ENCODE peak calls at places on chromosomes 16 and 17, in four cellular contexts. One of them, this sample, is unnamed.

GRCh38 chr17:45341389-45342158 is 24.8 kb upstream of the MAP3K14 start:
- DNase-seq in stimulated activated naive CD4-positive, alpha-beta T cell: no peak
- DNase-seq in activated CD8-positive, alpha-beta memory T cell treated with anti-CD3 and anti-CD28 coated beads for 24 hours: peak; percentile 42
- DNase-seq in hypothalamus: no peak
- DNase-seq in this sample: no peak

GRCh38 chr17:74113326-74113725 is 90.2 kb upstream of the RPL38 start:
- DNase-seq in stimulated activated naive CD4-positive, alpha-beta T cell: no peak
- DNase-seq in hypothalamus: no peak
- DNase-seq in activated CD8-positive, alpha-beta memory T cell treated with anti-CD3 and anti-CD28 coated beads for 24 hours: no peak
- DNase-seq in this sample: no peak

GRCh38 chr17:1532836-1533602 is 16.6 kb upstream of the INPP5K start:
- DNase-seq in stimulated activated naive CD4-positive, alpha-beta T cell: peak; percentile 47
- DNase-seq in hypothalamus: no peak
- DNase-seq in activated CD8-positive, alpha-beta memory T cell treated with anti-CD3 and anti-CD28 coated beads for 24 hours: peak; percentile 60
- DNase-seq in this sample: no peak

GRCh38 chr16:49344401-49344800 is 29.2 kb upstream of the C16orf78 start:
- DNase-seq in activated CD8-positive, alpha-beta memory T cell treated with anti-CD3 and anti-CD28 coated beads for 24 hours: peak; percentile 13
- DNase-seq in hypothalamus: no peak
- DNase-seq in stimulated activated naive CD4-positive, alpha-beta T cell: no peak
- DNase-seq in this sample: no peak

GRCh38 chr17:2700491-2701141 is 10.9 kb downstream of the CLUH start:
- DNase-seq in hypothalamus: no peak
- DNase-seq in activated CD8-positive, alpha-beta memory T cell treated with anti-CD3 and anti-CD28 coated beads for 24 hours: no peak
- DNase-seq in stimulated activated naive CD4-positive, alpha-beta T cell: no peak
- DNase-seq in this sample: no peak

GRCh38 chr17:26809033-26809432 is 484.9 kb upstream of the WSB1 start:
- DNase-seq in stimulated activated naive CD4-positive, alpha-beta T cell: no peak
- DNase-seq in activated CD8-positive, alpha-beta memory T cell treated with anti-CD3 and anti-CD28 coated beads for 24 hours: no peak
- DNase-seq in hypothalamus: no peak
- DNase-seq in this sample: no peak

GRCh38 chr17:27428781-27429505 is 27.3 kb upstream of the KSR1 start:
- DNase-seq in stimulated activated naive CD4-positive, alpha-beta T cell: no peak
- DNase-seq in hypothalamus: no peak
- DNase-seq in activated CD8-positive, alpha-beta memory T cell treated with anti-CD3 and anti-CD28 coated beads for 24 hours: no peak
- DNase-seq in this sample: no peak

GRCh38 chr17:72366626-72367025 is 245.8 kb downstream of the SOX9 start:
- DNase-seq in stimulated activated naive CD4-positive, alpha-beta T cell: no peak
- DNase-seq in hypothalamus: no peak
- DNase-seq in activated CD8-positive, alpha-beta memory T cell treated with anti-CD3 and anti-CD28 coated beads for 24 hours: no peak
- DNase-seq in this sample: no peak

GRCh38 chr17:39661044-39661406 is 4.1 kb upstream of the TCAP start:
- DNase-seq in hypothalamus: no peak
- DNase-seq in activated CD8-positive, alpha-beta memory T cell treated with anti-CD3 and anti-CD28 coated beads for 24 hours: no peak
- DNase-seq in stimulated activated naive CD4-positive, alpha-beta T cell: no peak
- DNase-seq in this sample: no peak

GRCh38 chr16:85310868-85311585 is 198.8 kb upstream of the CIBAR2 start:
- DNase-seq in stimulated activated naive CD4-positive, alpha-beta T cell: peak; percentile 49
- DNase-seq in hypothalamus: no peak
- DNase-seq in activated CD8-positive, alpha-beta memory T cell treated with anti-CD3 and anti-CD28 coated beads for 24 hours: peak; percentile 65
- DNase-seq in this sample: no peak

GRCh38 chr17:43085489-43085888 is 39.7 kb downstream of the BRCA1 start:
- DNase-seq in stimulated activated naive CD4-positive, alpha-beta T cell: no peak
- DNase-seq in activated CD8-positive, alpha-beta memory T cell treated with anti-CD3 and anti-CD28 coated beads for 24 hours: no peak
- DNase-seq in hypothalamus: no peak
- DNase-seq in this sample: no peak

GRCh38 chr16:22672830-22673210 is 141.1 kb upstream of the HS3ST2 start:
- DNase-seq in hypothalamus: no peak
- DNase-seq in activated CD8-positive, alpha-beta memory T cell treated with anti-CD3 and anti-CD28 coated beads for 24 hours: peak; percentile 54
- DNase-seq in stimulated activated naive CD4-positive, alpha-beta T cell: no peak
- DNase-seq in this sample: no peak

GRCh38 chr17:50634123-50634914 is at the start of gene ABCC3:
- DNase-seq in hypothalamus: no peak
- DNase-seq in stimulated activated naive CD4-positive, alpha-beta T cell: no peak
- DNase-seq in activated CD8-positive, alpha-beta memory T cell treated with anti-CD3 and anti-CD28 coated beads for 24 hours: no peak
- DNase-seq in this sample: no peak

GRCh38 chr17:77735341-77736206 is 222.9 kb upstream of the TNRC6C start:
- DNase-seq in activated CD8-positive, alpha-beta memory T cell treated with anti-CD3 and anti-CD28 coated beads for 24 hours: peak; percentile 50
- DNase-seq in stimulated activated naive CD4-positive, alpha-beta T cell: no peak
- DNase-seq in hypothalamus: peak; percentile 33
- DNase-seq in this sample: peak; percentile 94

GRCh38 chr17:17387461-17388362 is 84.5 kb downstream of the NT5M start:
- DNase-seq in activated CD8-positive, alpha-beta memory T cell treated with anti-CD3 and anti-CD28 coated beads for 24 hours: no peak
- DNase-seq in hypothalamus: no peak
- DNase-seq in stimulated activated naive CD4-positive, alpha-beta T cell: no peak
- DNase-seq in this sample: no peak

GRCh38 chr16:84611041-84611440 is 6.8 kb downstream of the COTL1 start:
- DNase-seq in stimulated activated naive CD4-positive, alpha-beta T cell: no peak
- DNase-seq in activated CD8-positive, alpha-beta memory T cell treated with anti-CD3 and anti-CD28 coated beads for 24 hours: no peak
- DNase-seq in hypothalamus: no peak
- DNase-seq in this sample: no peak

GRCh38 chr17:37576281-37576680 is 32.9 kb downstream of the SYNRG start:
- DNase-seq in stimulated activated naive CD4-positive, alpha-beta T cell: no peak
- DNase-seq in activated CD8-positive, alpha-beta memory T cell treated with anti-CD3 and anti-CD28 coated beads for 24 hours: no peak
- DNase-seq in hypothalamus: no peak
- DNase-seq in this sample: no peak

GRCh38 chr16:50584033-50584722 is 36.0 kb downstream of the NKD1 start:
- DNase-seq in activated CD8-positive, alpha-beta memory T cell treated with anti-CD3 and anti-CD28 coated beads for 24 hours: no peak
- DNase-seq in stimulated activated naive CD4-positive, alpha-beta T cell: no peak
- DNase-seq in hypothalamus: no peak
- DNase-seq in this sample: no peak

GRCh38 chr16:58487566-58488351 is 12.2 kb upstream of the NDRG4 start:
- DNase-seq in hypothalamus: peak; percentile 80
- DNase-seq in activated CD8-positive, alpha-beta memory T cell treated with anti-CD3 and anti-CD28 coated beads for 24 hours: peak; percentile 91
- DNase-seq in stimulated activated naive CD4-positive, alpha-beta T cell: peak; percentile 57
- DNase-seq in this sample: peak; percentile 52

GRCh38 chr17:44108440-44109311 is 14.8 kb downstream of the HDAC5 start:
- DNase-seq in stimulated activated naive CD4-positive, alpha-beta T cell: no peak
- DNase-seq in activated CD8-positive, alpha-beta memory T cell treated with anti-CD3 and anti-CD28 coated beads for 24 hours: no peak
- DNase-seq in hypothalamus: peak; percentile 43
- DNase-seq in this sample: no peak

GRCh38 chr17:57286372-57287105 is 30.2 kb downstream of the MSI2 start:
- DNase-seq in stimulated activated naive CD4-positive, alpha-beta T cell: no peak
- DNase-seq in hypothalamus: no peak
- DNase-seq in activated CD8-positive, alpha-beta memory T cell treated with anti-CD3 and anti-CD28 coated beads for 24 hours: no peak
- DNase-seq in this sample: peak; percentile 65

GRCh38 chr16:50697881-50698767 is 4.7 kb downstream of the NOD2 start:
- DNase-seq in activated CD8-positive, alpha-beta memory T cell treated with anti-CD3 and anti-CD28 coated beads for 24 hours: peak; percentile 85
- DNase-seq in stimulated activated naive CD4-positive, alpha-beta T cell: no peak
- DNase-seq in hypothalamus: no peak
- DNase-seq in this sample: no peak

GRCh38 chr17:65398036-65398787 is 163.2 kb downstream of the AXIN2 start:
- DNase-seq in stimulated activated naive CD4-positive, alpha-beta T cell: no peak
- DNase-seq in activated CD8-positive, alpha-beta memory T cell treated with anti-CD3 and anti-CD28 coated beads for 24 hours: no peak
- DNase-seq in hypothalamus: no peak
- DNase-seq in this sample: no peak

GRCh38 chr16:79797486-79797885 is 196.9 kb upstream of the MAF start:
- DNase-seq in stimulated activated naive CD4-positive, alpha-beta T cell: no peak
- DNase-seq in hypothalamus: no peak
- DNase-seq in activated CD8-positive, alpha-beta memory T cell treated with anti-CD3 and anti-CD28 coated beads for 24 hours: no peak
- DNase-seq in this sample: no peak

GRCh38 chr17:48542114-48542955 is 2.6 kb downstream of the HOXB2 start:
- DNase-seq in activated CD8-positive, alpha-beta memory T cell treated with anti-CD3 and anti-CD28 coated beads for 24 hours: peak; percentile 77
- DNase-seq in stimulated activated naive CD4-positive, alpha-beta T cell: no peak
- DNase-seq in hypothalamus: no peak
- DNase-seq in this sample: no peak

GRCh38 chr16:84931107-84931494 is 80.2 kb downstream of the ZDHHC7 start:
- DNase-seq in activated CD8-positive, alpha-beta memory T cell treated with anti-CD3 and anti-CD28 coated beads for 24 hours: no peak
- DNase-seq in hypothalamus: no peak
- DNase-seq in stimulated activated naive CD4-positive, alpha-beta T cell: no peak
- DNase-seq in this sample: no peak

GRCh38 chr16:68951991-68952877 is 108.9 kb downstream of the TANGO6 start:
- DNase-seq in hypothalamus: no peak
- DNase-seq in activated CD8-positive, alpha-beta memory T cell treated with anti-CD3 and anti-CD28 coated beads for 24 hours: no peak
- DNase-seq in stimulated activated naive CD4-positive, alpha-beta T cell: no peak
- DNase-seq in this sample: peak; percentile 69

GRCh38 chr17:48023408-48024148 is 14.0 kb downstream of the COPZ2 start:
- DNase-seq in stimulated activated naive CD4-positive, alpha-beta T cell: peak; percentile 25
- DNase-seq in hypothalamus: peak; percentile 86
- DNase-seq in activated CD8-positive, alpha-beta memory T cell treated with anti-CD3 and anti-CD28 coated beads for 24 hours: peak; percentile 74
- DNase-seq in this sample: peak; percentile 48

GRCh38 chr17:36937961-36938565 is 788 bp downstream of the LHX1 start:
- DNase-seq in stimulated activated naive CD4-positive, alpha-beta T cell: no peak
- DNase-seq in hypothalamus: no peak
- DNase-seq in activated CD8-positive, alpha-beta memory T cell treated with anti-CD3 and anti-CD28 coated beads for 24 hours: peak; percentile 74
- DNase-seq in this sample: no peak

GRCh38 chr17:73064084-73064938 is 28.2 kb downstream of the SLC39A11 start:
- DNase-seq in activated CD8-positive, alpha-beta memory T cell treated with anti-CD3 and anti-CD28 coated beads for 24 hours: no peak
- DNase-seq in stimulated activated naive CD4-positive, alpha-beta T cell: no peak
- DNase-seq in hypothalamus: peak; percentile 46
- DNase-seq in this sample: no peak

GRCh38 chr16:76910931-76911330 is 280.1 kb upstream of the MON1B start:
- DNase-seq in activated CD8-positive, alpha-beta memory T cell treated with anti-CD3 and anti-CD28 coated beads for 24 hours: no peak
- DNase-seq in stimulated activated naive CD4-positive, alpha-beta T cell: no peak
- DNase-seq in hypothalamus: no peak
- DNase-seq in this sample: no peak

GRCh38 chr17:17073627-17074521 is 31.6 kb downstream of the MPRIP start:
- DNase-seq in activated CD8-positive, alpha-beta memory T cell treated with anti-CD3 and anti-CD28 coated beads for 24 hours: no peak
- DNase-seq in hypothalamus: no peak
- DNase-seq in stimulated activated naive CD4-positive, alpha-beta T cell: no peak
- DNase-seq in this sample: no peak

GRCh38 chr16:26395700-26396099 is 671.0 kb upstream of the C16orf82 start:
- DNase-seq in stimulated activated naive CD4-positive, alpha-beta T cell: no peak
- DNase-seq in activated CD8-positive, alpha-beta memory T cell treated with anti-CD3 and anti-CD28 coated beads for 24 hours: no peak
- DNase-seq in hypothalamus: no peak
- DNase-seq in this sample: no peak

GRCh38 chr16:66740010-66740409 is 11.4 kb downstream of the DYNC1LI2 start:
- DNase-seq in hypothalamus: no peak
- DNase-seq in stimulated activated naive CD4-positive, alpha-beta T cell: peak; percentile 8
- DNase-seq in activated CD8-positive, alpha-beta memory T cell treated with anti-CD3 and anti-CD28 coated beads for 24 hours: no peak
- DNase-seq in this sample: no peak

GRCh38 chr17:29615048-29615385 is 7.7 kb downstream of the CORO6 start:
- DNase-seq in activated CD8-positive, alpha-beta memory T cell treated with anti-CD3 and anti-CD28 coated beads for 24 hours: no peak
- DNase-seq in stimulated activated naive CD4-positive, alpha-beta T cell: peak; percentile 43
- DNase-seq in hypothalamus: no peak
- DNase-seq in this sample: no peak

GRCh38 chr17:42227849-42228696 is 33.8 kb upstream of the GHDC start:
- DNase-seq in activated CD8-positive, alpha-beta memory T cell treated with anti-CD3 and anti-CD28 coated beads for 24 hours: no peak
- DNase-seq in stimulated activated naive CD4-positive, alpha-beta T cell: no peak
- DNase-seq in hypothalamus: no peak
- DNase-seq in this sample: no peak

GRCh38 chr17:48012151-48012520 is 25.5 kb downstream of the COPZ2 start:
- DNase-seq in hypothalamus: peak; percentile 26
- DNase-seq in stimulated activated naive CD4-positive, alpha-beta T cell: peak; percentile 48
- DNase-seq in activated CD8-positive, alpha-beta memory T cell treated with anti-CD3 and anti-CD28 coated beads for 24 hours: peak; percentile 82
- DNase-seq in this sample: peak; percentile 74

GRCh38 chr17:55265434-55266021 is 768 bp downstream of the HLF start:
- DNase-seq in stimulated activated naive CD4-positive, alpha-beta T cell: no peak
- DNase-seq in hypothalamus: peak; percentile 9
- DNase-seq in activated CD8-positive, alpha-beta memory T cell treated with anti-CD3 and anti-CD28 coated beads for 24 hours: peak; percentile 63
- DNase-seq in this sample: no peak

GRCh38 chr17:77875051-77875780 is 83.3 kb upstream of the TNRC6C start:
- DNase-seq in hypothalamus: no peak
- DNase-seq in stimulated activated naive CD4-positive, alpha-beta T cell: no peak
- DNase-seq in activated CD8-positive, alpha-beta memory T cell treated with anti-CD3 and anti-CD28 coated beads for 24 hours: no peak
- DNase-seq in this sample: no peak